ENCODE peak calls at places on chromosomes 4 and X, in six cellular contexts. Y is NCI-H446; R is KBM-7; K is activated CD4-positive, alpha-beta T cell treated with anti-CD3 and anti-CD28 coated beads for 24 hours; O is cardiac fibroblast; A is globus pallidus. P is an unnamed sample.

GRCh38 chr4:153257151-153257620 is 52.9 kb downstream of the TRIM2 start:
- DNase-seq in Y (no peak), R (no peak), K (peak), O (peak), A (peak), P (no peak)

GRCh38 chr4:28799696-28800095 is 1920.5 kb upstream of the PCDH7 start:
- DNase-seq in Y (no peak), R (no peak), K (no peak), O (no peak), A (no peak), P (no peak)

GRCh38 chr4:183873389-183874185 is 31.5 kb upstream of the STOX2 start:
- DNase-seq in Y (no peak), R (no peak), K (no peak), O (no peak), A (no peak), P (no peak)

GRCh38 chr4:171573181-171573580 is 240.0 kb upstream of the GALNTL6 start:
- DNase-seq in Y (no peak), R (no peak), K (no peak), O (no peak), A (no peak), P (no peak)

GRCh38 chrX:109624641-109625311 is at the start of gene KCNE5:
- DNase-seq in Y (no peak), R (no peak), K (no peak), O (no peak), A (no peak), P (no peak)

GRCh38 chr4:98522603-98523395 is 135.6 kb downstream of the TSPAN5 start:
- DNase-seq in Y (no peak), R (no peak), K (no peak), O (peak), A (peak), P (no peak)

GRCh38 chr4:86048426-86048825 is 311.4 kb downstream of the MAPK10 start:
- DNase-seq in Y (no peak), R (no peak), K (no peak), O (peak), A (no peak), P (no peak)

GRCh38 chr4:80011636-80012236 is 61.3 kb downstream of the ANTXR2 start:
- DNase-seq in Y (no peak), R (no peak), K (no peak), O (peak), A (no peak), P (no peak)

GRCh38 chrX:46381630-46382029 is 163.6 kb downstream of the ZNF674 start:
- DNase-seq in Y (no peak), R (peak), K (peak), O (peak), A (no peak), P (no peak)

P was measured in DMS 273 treated with DMSO at 0.1 percent for 48 hours.